ENCODE peak calls at places on chromosomes 5 and 9, in four cellular contexts. X is IMR-90, N is keratinocyte, T is endothelial cell of umbilical vein. D is an unnamed sample.

GRCh38 chr9:14960881-14961280 is 50.7 kb upstream of the FREM1 start:
- DNase-seq in X (no peak), T (no peak), N (no peak), D (no peak)

GRCh38 chr5:157540707-157541451 is 34.7 kb downstream of the ADAM19 start:
- DNase-seq in T (peak; percentile 79), N (no peak), X (peak; percentile 84), D (no peak)

GRCh38 chr5:75616286-75616810 is 5.1 kb downstream of the ANKDD1B start:
- DNase-seq in T (no peak), X (no peak), N (no peak), D (peak; percentile 58)

GRCh38 chr5:32760091-32760509 is 49.0 kb downstream of the NPR3 start:
- DNase-seq in X (peak; percentile 98), N (no peak), T (no peak), D (no peak)

GRCh38 chr5:87729786-87730185 is 317.1 kb upstream of the CCNH start:
- DNase-seq in N (no peak), X (no peak), T (no peak), D (no peak)

GRCh38 chr5:92580814-92581213 is 1000.2 kb downstream of the NR2F1-AS1 start:
- DNase-seq in T (no peak), X (peak; percentile 3), N (no peak), D (no peak)

GRCh38 chr9:128141604-128142003 is 7.6 kb upstream of the LCN2 start:
- DNase-seq in T (no peak), X (no peak), N (no peak), D (no peak)

GRCh38 chr5:178376906-178377582 is 144.4 kb upstream of the PHYKPL start:
- DNase-seq in X (peak; percentile 18), T (no peak), N (no peak), D (no peak)

GRCh38 chr9:131826966-131827525 is 87.2 kb upstream of the RAPGEF1 start:
- DNase-seq in X (no peak), T (no peak), N (peak; percentile 25), D (no peak)

GRCh38 chr5:161851691-161852299 is 3.9 kb downstream of the GABRA1 start:
- DNase-seq in X (no peak), N (no peak), T (no peak), D (no peak)

GRCh38 chr5:74113987-74114386 is 488.0 kb downstream of the ARHGEF28 start:
- DNase-seq in T (no peak), N (no peak), X (no peak), D (no peak)

GRCh38 chr9:37283730-37284235 is 138.7 kb upstream of the GRHPR start:
- DNase-seq in T (peak; percentile 41), X (peak; percentile 87), N (no peak), D (no peak)

GRCh38 chr5:108193021-108193795 is 188.7 kb downstream of the FBXL17 start:
- DNase-seq in N (no peak), T (no peak), X (peak; percentile 75), D (no peak)

GRCh38 chr9:111661802-111662491 is 542 bp downstream of the GNG10 start:
- DNase-seq in N (no peak), T (peak; percentile 24), X (peak; percentile 13), D (peak; percentile 41)

GRCh38 chr9:129629251-129629650 is 3.3 kb downstream of the NTMT1 start:
- DNase-seq in N (no peak), X (no peak), T (no peak), D (no peak)

GRCh38 chr5:124755565-124755964 is 9.1 kb upstream of the ZNF608 start:
- DNase-seq in T (no peak), X (no peak), N (no peak), D (peak; percentile 68)

GRCh38 chr9:133677126-133678010 is 41.2 kb downstream of the DBH start:
- DNase-seq in T (no peak), X (no peak), N (no peak), D (no peak)

GRCh38 chr9:106648799-106649198 is 214.2 kb upstream of the ZNF462 start:
- DNase-seq in X (peak; percentile 13), N (no peak), T (peak; percentile 1), D (no peak)

GRCh38 chr5:33793836-33794549 is 97.8 kb downstream of the ADAMTS12 start:
- DNase-seq in X (no peak), N (no peak), T (no peak), D (no peak)

GRCh38 chr5:132027027-132027426 is 15.6 kb upstream of the ACSL6 start:
- DNase-seq in T (no peak), N (no peak), X (no peak), D (no peak)

GRCh38 chr9:73199886-73200285 is 48.2 kb downstream of the ANXA1 start:
- DNase-seq in T (peak; percentile 25), N (no peak), X (no peak), D (peak; percentile 4)

GRCh38 chr9:133347515-133347984 is 381 bp downstream of the MED22 start:
- DNase-seq in N (no peak), T (peak; percentile 35), X (no peak), D (no peak)

GRCh38 chr9:34884732-34885131 is 73.4 kb upstream of the PHF24 start:
- DNase-seq in N (no peak), T (no peak), X (no peak), D (no peak)

GRCh38 chr9:34084562-34084961 is 35.9 kb upstream of the UBAP2 start:
- DNase-seq in T (no peak), N (no peak), X (no peak), D (no peak)

GRCh38 chr5:8376478-8376877 is 507.5 kb downstream of the MTRR start:
- DNase-seq in N (no peak), X (no peak), T (no peak), D (no peak)

GRCh38 chr5:672329-673139 is 20.6 kb downstream of the TPPP start:
- DNase-seq in N (no peak), T (peak; percentile 82), X (peak; percentile 68), D (no peak)

DNA sequence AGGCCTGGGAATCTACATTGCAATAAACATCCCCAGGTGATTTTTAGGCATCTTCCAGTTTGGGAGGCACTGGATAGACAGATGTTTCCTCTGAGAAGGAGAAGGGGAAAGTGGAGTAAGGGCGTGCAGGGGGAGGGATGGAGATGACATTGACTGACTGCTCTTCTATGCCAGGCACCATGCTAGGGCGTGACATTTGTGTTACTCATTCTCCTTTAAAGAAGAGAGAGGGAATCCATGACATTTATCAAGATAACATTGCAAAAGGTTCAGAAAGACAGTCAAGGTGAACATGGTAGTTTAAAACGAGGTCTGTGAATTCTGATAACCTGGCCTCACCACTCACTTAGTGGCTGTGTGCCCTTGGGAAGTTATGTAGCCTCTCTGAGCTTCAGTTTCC is 35.8 kb downstream of the FGF1 start:
- DNase-seq in T (no peak), N (no peak), X (no peak), D (no peak)
- H3K9me1 ChIP-seq in T (no peaks in the 10 kb centered on the region), N (no peaks in the 10 kb centered on the region), X (peaks cover 7% of the 10 kb centered on the region), D (no peaks in the 10 kb centered on the region)

GRCh38 chr5:152107225-152107624 is 182.6 kb upstream of the GLRA1 start:
- DNase-seq in X (no peak), T (no peak), N (no peak), D (no peak)

GRCh38 chr5:152104211-152104610 is 179.6 kb upstream of the GLRA1 start:
- DNase-seq in X (no peak), T (no peak), N (no peak), D (no peak)

GRCh38 chr5:152102057-152102456 is 177.4 kb upstream of the GLRA1 start:
- DNase-seq in T (no peak), X (no peak), N (no peak), D (no peak)

GRCh38 chr5:152105085-152105484 is 180.4 kb upstream of the GLRA1 start:
- DNase-seq in T (no peak), X (no peak), N (no peak), D (no peak)

GRCh38 chr5:152106571-152106970 is 181.9 kb upstream of the GLRA1 start:
- DNase-seq in N (no peak), X (no peak), T (no peak), D (no peak)
- H3K9me1 ChIP-seq in N (no peaks in the 10 kb centered on the region), X (no peaks in the 10 kb centered on the region), T (no peaks in the 10 kb centered on the region), D (no peaks in the 10 kb centered on the region)

GRCh38 chr5:159033351-159033657 is 66.4 kb downstream of the EBF1 start:
- DNase-seq in X (no peak), N (no peak), T (peak; percentile 56), D (no peak)

GRCh38 chr5:159030357-159030756 is 69.4 kb downstream of the EBF1 start:
- DNase-seq in T (no peak), N (no peak), X (no peak), D (no peak)

GRCh38 chr5:159031513-159031912 is 68.2 kb downstream of the EBF1 start:
- DNase-seq in X (peak; percentile 57), T (no peak), N (no peak), D (no peak)

GRCh38 chr5:159032656-159033350 is 66.9 kb downstream of the EBF1 start:
- DNase-seq in N (no peak), X (no peak), T (no peak), D (no peak)

GRCh38 chr5:159031915-159032314 is 67.8 kb downstream of the EBF1 start:
- DNase-seq in T (no peak), X (no peak), N (no peak), D (no peak)
- H3K9me1 ChIP-seq in T (no peaks in the 10 kb centered on the region), X (no peaks in the 10 kb centered on the region), N (no peaks in the 10 kb centered on the region), D (no peaks in the 10 kb centered on the region)

GRCh38 chr5:72555871-72556270 is 48.7 kb upstream of the ZNF366 start:
- DNase-seq in N (no peak), X (no peak), T (no peak), D (no peak)

GRCh38 chr5:72554897-72555296 is 47.7 kb upstream of the ZNF366 start:
- DNase-seq in N (no peak), X (no peak), T (no peak), D (no peak)

GRCh38 chr5:72557147-72557501 is 49.9 kb upstream of the ZNF366 start:
- DNase-seq in N (no peak), T (no peak), X (no peak), D (no peak)

GRCh38 chr5:72557576-72558336 is 50.5 kb upstream of the ZNF366 start:
- DNase-seq in T (peak; percentile 77), X (no peak), N (no peak), D (no peak)

GRCh38 chr5:72556351-72557146 is 49.3 kb upstream of the ZNF366 start:
- DNase-seq in X (peak; percentile 56), N (no peak), T (peak; percentile 85), D (no peak)
- H3K9me1 ChIP-seq in X (peaks cover 10% of the 10 kb centered on the region), N (no peaks in the 10 kb centered on the region), T (no peaks in the 10 kb centered on the region), D (no peaks in the 10 kb centered on the region)

DNA sequence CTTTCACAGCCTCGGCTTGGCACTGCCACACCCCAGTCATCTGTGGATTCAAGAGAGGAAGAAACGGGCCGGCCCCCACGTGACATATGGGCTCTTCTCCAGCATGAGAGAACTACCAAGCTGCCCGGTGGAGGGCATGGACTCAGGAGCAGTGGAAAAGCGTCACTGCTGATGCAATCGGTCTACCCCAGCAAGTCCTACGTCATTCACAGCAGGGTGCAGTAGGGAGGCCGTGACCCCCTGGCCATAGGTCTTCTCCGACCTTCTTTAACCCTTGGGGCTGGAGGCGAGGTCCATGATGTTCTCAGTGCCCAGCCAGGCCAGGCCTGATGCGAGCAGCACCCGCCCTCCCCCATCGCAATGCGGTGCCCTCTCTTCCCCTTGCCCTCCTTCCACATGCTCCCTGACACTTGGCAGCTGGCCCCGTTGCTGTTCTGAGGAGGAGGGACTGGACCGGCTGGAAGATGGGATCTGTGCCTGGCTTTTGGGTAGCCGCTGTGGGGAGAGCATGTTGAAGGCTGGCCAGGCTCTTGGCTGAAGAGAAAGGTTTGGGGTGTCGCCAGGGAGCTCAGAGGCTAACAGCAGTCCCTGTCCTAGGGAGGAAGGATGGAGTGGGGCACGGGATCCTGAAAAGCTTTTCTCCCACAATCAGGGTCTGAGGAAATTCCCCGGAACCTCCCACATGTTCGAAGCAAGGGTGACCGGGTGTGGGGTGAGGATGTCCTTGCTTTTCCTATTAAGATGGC is 89.8 kb downstream of the LIFR start:
- DNase-seq in T (peak; percentile 79), X (no peak), N (no peak), D (no peak)
- H3K9me1 ChIP-seq in T (no peaks in the 10 kb centered on the region), X (peaks cover 42% of the 10 kb centered on the region), N (no peaks in the 10 kb centered on the region), D (no peaks in the 10 kb centered on the region)

GRCh38 chr5:17331649-17332048 is 114.2 kb downstream of the BASP1 start:
- DNase-seq in T (no peak), N (no peak), X (no peak), D (no peak)
- H3K9me1 ChIP-seq in T (no peaks in the 10 kb centered on the region), N (no peaks in the 10 kb centered on the region), X (no peaks in the 10 kb centered on the region), D (no peaks in the 10 kb centered on the region)

D was measured in K562.